ENCODE peak calls at places on chromosome 10, in five cellular contexts. R is SK-N-SH, M is neural progenitor cell, E is PC-3, H is MM.1S. C is an unnamed sample. For H3F3A and H4K20me1, the result is how much of the 10 kb centered on the place peaks cover.

GRCh38 chr10:3197354-3198003 is 24.9 kb upstream of the PITRM1 start:
- DNase-seq in H (peak), R (peak), E (peak), M (peak), C (peak)

GRCh38 chr10:123404357-123404756 is 250.2 kb downstream of the BUB3 start:
- DNase-seq in R (no peak), H (no peak), E (no peak), M (no peak), C (no peak)

GRCh38 chr10:72175166-72175565 is 40.6 kb upstream of the ANAPC16 start:
- DNase-seq in M (no peak), H (peak), R (no peak), E (no peak), C (peak)

GRCh38 chr10:1400129-1400865 is 337.0 kb downstream of the ADARB2 start:
- DNase-seq in E (no peak), H (no peak), M (no peak), R (no peak), C (no peak)

GRCh38 chr10:78528749-78529204 is 495.1 kb downstream of the RPS24 start:
- DNase-seq in H (no peak), E (no peak), M (no peak), R (no peak), C (no peak)

GRCh38 chr10:62063795-62064472 is 162.4 kb downstream of the ARID5B start:
- DNase-seq in M (no peak), H (no peak), E (no peak), R (no peak), C (peak)

GRCh38 chr10:112189465-112189864 is 5.9 kb upstream of the GPAM start:
- DNase-seq in M (no peak), H (no peak), R (no peak), E (no peak), C (no peak)

GRCh38 chr10:124119933-124120332 is 26.5 kb upstream of the CHST15 start:
- DNase-seq in E (no peak), R (no peak), M (no peak), H (no peak), C (no peak)

GRCh38 chr10:122421054-122421625 is 33.3 kb upstream of the ARMS2 start:
- DNase-seq in E (no peak), H (no peak), M (no peak), R (no peak), C (peak)

GRCh38 chr10:104520653-104521052 is 120.4 kb upstream of the SORCS3 start:
- DNase-seq in H (no peak), E (no peak), R (no peak), M (no peak), C (no peak)

GRCh38 chr10:120979435-120980315 is 128.5 kb downstream of the WDR11 start:
- DNase-seq in E (no peak), H (peak), M (peak), R (peak), C (peak)

GRCh38 chr10:103765168-103765567 is 90.2 kb downstream of the SH3PXD2A start:
- DNase-seq in H (no peak), E (peak), R (no peak), M (no peak), C (peak)

GRCh38 chr10:33329178-33329577 is 5.3 kb downstream of the NRP1 start:
- DNase-seq in E (peak), M (no peak), H (no peak), R (no peak), C (no peak)

GRCh38 chr10:26994743-26995142 is 105.6 kb downstream of the ANKRD26 start:
- DNase-seq in E (no peak), H (no peak), M (no peak), R (peak), C (no peak)

GRCh38 chr10:131819241-131820072 is 81.4 kb upstream of the PPP2R2D start:
- DNase-seq in H (no peak), E (no peak), R (peak), M (no peak), C (no peak)

GRCh38 chr10:80172896-80173295 is 32.4 kb downstream of the ANXA11 start:
- DNase-seq in R (no peak), H (no peak), E (peak), M (no peak), C (no peak)

GRCh38 chr10:29849886-29850285 is 209.5 kb downstream of the JCAD start:
- DNase-seq in M (no peak), H (no peak), R (no peak), E (no peak), C (no peak)

GRCh38 chr10:30784896-30785605 is 155.5 kb upstream of the LYZL2 start:
- DNase-seq in E (no peak), H (peak), R (peak), M (peak), C (peak)

GRCh38 chr10:11573497-11573896 is 38.0 kb downstream of the USP6NL start:
- DNase-seq in H (no peak), E (no peak), M (peak), R (no peak), C (peak)

GRCh38 chr10:112637901-112638300 is 190.9 kb downstream of the VTI1A start:
- DNase-seq in H (no peak), M (peak), R (no peak), E (no peak), C (no peak)

GRCh38 chr10:29559996-29560395 is 74.8 kb downstream of the SVIL start:
- DNase-seq in R (no peak), H (no peak), E (no peak), M (no peak), C (no peak)

GRCh38 chr10:1522237-1522636 is 215.1 kb downstream of the ADARB2 start:
- DNase-seq in H (no peak), M (peak), R (no peak), E (no peak), C (no peak)

GRCh38 chr10:123154943-123155505 is 822 bp downstream of the BUB3 start:
- DNase-seq in M (no peak), H (peak), R (no peak), E (peak), C (peak)

GRCh38 chr10:83943920-83944319 is 195.4 kb upstream of the GHITM start:
- DNase-seq in H (no peak), R (no peak), E (no peak), M (no peak), C (no peak)

GRCh38 chr10:60958892-60959601 is 15.1 kb upstream of the RHOBTB1 start:
- DNase-seq in M (no peak), R (no peak), E (peak), H (no peak), C (peak)

GRCh38 chr10:51000976-51001375 is 73.3 kb upstream of the PRKG1 start:
- DNase-seq in M (no peak), H (no peak), R (no peak), E (no peak), C (peak)
- H3K4me2 ChIP-seq in M (no peak), H (no peak), R (no peak), E (no peak), C (peak)

GRCh38 chr10:43402880-43403452 is 6.0 kb downstream of the HNRNPF start:
- DNase-seq in H (no peak), R (no peak), E (no peak), M (no peak), C (no peak)
- H3F3A ChIP-seq in H (half or more), R (under half), E (under half), M (half or more), C (under half)

GRCh38 chr10:101629781-101630419 is 41.8 kb downstream of the DPCD start:
- DNase-seq in E (no peak), H (no peak), M (peak), R (no peak), C (no peak)
- H4K20me1 ChIP-seq in E (under half), H (under half), M (under half), R (under half), C (under half)

GRCh38 chr10:87872828-87873227 is 9.4 kb downstream of the PTEN start:
- DNase-seq in E (no peak), R (no peak), M (no peak), H (no peak), C (no peak)
- H3K4me2 ChIP-seq in E (no peak), R (peak), M (no peak), H (no peak), C (no peak)

GRCh38 chr10:47444047-47444446 is 39.9 kb downstream of the ANXA8 start:
- DNase-seq in H (no peak), M (no peak), R (no peak), E (no peak), C (no peak)
- H3F3A ChIP-seq in H (under half), M (under half), R (under half), E (under half), C (under half)

DNA sequence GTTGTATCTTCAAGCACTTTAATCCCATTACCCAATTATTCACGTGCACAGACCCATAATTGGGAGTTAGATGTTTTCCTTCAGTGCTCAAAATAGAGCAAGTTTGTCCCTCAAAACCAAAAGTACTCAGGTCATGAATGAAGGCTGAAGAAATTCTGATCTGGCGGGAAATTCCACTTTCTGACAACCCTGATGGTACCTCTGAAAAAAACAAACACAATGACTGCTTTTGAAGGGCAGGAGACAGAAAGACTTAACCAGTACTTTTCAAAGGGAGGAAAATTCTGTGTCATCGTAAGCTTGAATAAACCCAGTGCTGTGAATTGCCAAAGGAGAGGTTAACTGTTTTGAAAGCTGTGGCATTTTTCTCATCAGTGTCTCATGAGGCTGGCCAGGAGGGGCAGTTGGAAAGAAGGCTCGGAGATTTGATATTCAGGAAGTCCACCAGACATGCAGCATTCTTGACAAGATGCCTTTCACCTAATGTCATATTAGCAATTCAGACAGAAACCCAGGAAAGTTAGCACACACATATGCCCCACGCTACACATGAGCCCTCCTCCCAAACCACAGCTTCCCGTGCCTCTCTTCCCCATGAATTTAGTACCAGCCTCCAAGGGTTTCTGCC is 347.0 kb downstream of the KCNMA1 start:
- DNase-seq in M (no peak), E (peak), R (no peak), H (no peak), C (peak)
- H4K20me1 ChIP-seq in M (under half), E (under half), R (under half), H (under half), C (under half)